ENCODE peak calls at places on chromosomes 6 and 20, in seven cellular contexts. One of them, this sample, is unnamed.

GRCh38 chr20:41307021-41307420 is 10.5 kb downstream of the ZHX3 start:
- DNase-seq in epithelial cell of esophagus: no peak
- DNase-seq in MM.1S: no peak
- DNase-seq in body of pancreas: no peak
- DNase-seq in fibroblast of villous mesenchyme: no peak
- DNase-seq in PC-9: no peak
- DNase-seq in thoracic aorta: no peak
- DNase-seq in this sample: no peak

GRCh38 chr6:42197574-42198362 is 3.0 kb upstream of the GUCA1B start:
- DNase-seq in body of pancreas: no peak
- DNase-seq in MM.1S: no peak
- DNase-seq in epithelial cell of esophagus: peak; percentile 42
- DNase-seq in PC-9: no peak
- DNase-seq in fibroblast of villous mesenchyme: peak; percentile 89
- DNase-seq in thoracic aorta: no peak
- DNase-seq in this sample: no peak

GRCh38 chr6:124903797-124904196 is 58.4 kb upstream of the RNF217 start:
- DNase-seq in fibroblast of villous mesenchyme: no peak
- DNase-seq in MM.1S: no peak
- DNase-seq in PC-9: no peak
- DNase-seq in epithelial cell of esophagus: peak; percentile 9
- DNase-seq in thoracic aorta: no peak
- DNase-seq in body of pancreas: no peak
- DNase-seq in this sample: no peak

GRCh38 chr6:24719125-24719931 is at the start of gene C6orf62:
- DNase-seq in body of pancreas: peak; percentile 37
- DNase-seq in thoracic aorta: no peak
- DNase-seq in PC-9: peak; percentile 45
- DNase-seq in MM.1S: peak; percentile 53
- DNase-seq in fibroblast of villous mesenchyme: peak; percentile 34
- DNase-seq in epithelial cell of esophagus: peak; percentile 75
- DNase-seq in this sample: no peak

GRCh38 chr6:43472515-43472914 is 4.9 kb upstream of the TJAP1 start:
- DNase-seq in body of pancreas: no peak
- DNase-seq in fibroblast of villous mesenchyme: no peak
- DNase-seq in thoracic aorta: no peak
- DNase-seq in PC-9: no peak
- DNase-seq in MM.1S: no peak
- DNase-seq in epithelial cell of esophagus: no peak
- DNase-seq in this sample: no peak

GRCh38 chr6:40721252-40721936 is 134.2 kb upstream of the LRFN2 start:
- DNase-seq in thoracic aorta: no peak
- DNase-seq in MM.1S: no peak
- DNase-seq in epithelial cell of esophagus: no peak
- DNase-seq in fibroblast of villous mesenchyme: no peak
- DNase-seq in body of pancreas: no peak
- DNase-seq in PC-9: no peak
- DNase-seq in this sample: no peak

GRCh38 chr6:118940770-118941169 is 5.8 kb upstream of the MCM9 start:
- DNase-seq in thoracic aorta: no peak
- DNase-seq in epithelial cell of esophagus: no peak
- DNase-seq in body of pancreas: no peak
- DNase-seq in fibroblast of villous mesenchyme: no peak
- DNase-seq in MM.1S: no peak
- DNase-seq in PC-9: no peak
- DNase-seq in this sample: no peak

GRCh38 chr6:84065718-84066290 is 32.2 kb downstream of the MRAP2 start:
- DNase-seq in epithelial cell of esophagus: peak; percentile 97
- DNase-seq in body of pancreas: no peak
- DNase-seq in thoracic aorta: no peak
- DNase-seq in fibroblast of villous mesenchyme: no peak
- DNase-seq in MM.1S: no peak
- DNase-seq in PC-9: no peak
- DNase-seq in this sample: no peak

GRCh38 chr6:137827977-137828815 is 38.9 kb upstream of the TNFAIP3 start:
- DNase-seq in fibroblast of villous mesenchyme: no peak
- DNase-seq in thoracic aorta: no peak
- DNase-seq in MM.1S: peak; percentile 61
- DNase-seq in epithelial cell of esophagus: peak; percentile 92
- DNase-seq in body of pancreas: no peak
- DNase-seq in PC-9: no peak
- DNase-seq in this sample: no peak

GRCh38 chr20:2305946-2306345 is 10.1 kb downstream of the TGM3 start:
- DNase-seq in body of pancreas: no peak
- DNase-seq in epithelial cell of esophagus: peak; percentile 21
- DNase-seq in thoracic aorta: no peak
- DNase-seq in fibroblast of villous mesenchyme: no peak
- DNase-seq in MM.1S: no peak
- DNase-seq in PC-9: peak; percentile 41
- DNase-seq in this sample: peak; percentile 65

GRCh38 chr6:111603648-111604047 is 2.0 kb downstream of the TRAF3IP2 start:
- DNase-seq in body of pancreas: no peak
- DNase-seq in epithelial cell of esophagus: peak; percentile 57
- DNase-seq in MM.1S: no peak
- DNase-seq in thoracic aorta: no peak
- DNase-seq in PC-9: no peak
- DNase-seq in fibroblast of villous mesenchyme: no peak
- DNase-seq in this sample: no peak

GRCh38 chr6:11215773-11216172 is 16.7 kb downstream of the NEDD9 start:
- DNase-seq in body of pancreas: no peak
- DNase-seq in epithelial cell of esophagus: no peak
- DNase-seq in thoracic aorta: no peak
- DNase-seq in PC-9: no peak
- DNase-seq in fibroblast of villous mesenchyme: no peak
- DNase-seq in MM.1S: no peak
- DNase-seq in this sample: no peak

GRCh38 chr6:1670711-1671462 is 61.2 kb downstream of the FOXC1 start:
- DNase-seq in epithelial cell of esophagus: peak; percentile 44
- DNase-seq in thoracic aorta: no peak
- DNase-seq in fibroblast of villous mesenchyme: peak; percentile 37
- DNase-seq in PC-9: peak; percentile 88
- DNase-seq in body of pancreas: no peak
- DNase-seq in MM.1S: no peak
- DNase-seq in this sample: no peak

GRCh38 chr6:67790569-67790968 is 844.5 kb upstream of the ADGRB3 start:
- DNase-seq in body of pancreas: no peak
- DNase-seq in thoracic aorta: no peak
- DNase-seq in MM.1S: no peak
- DNase-seq in PC-9: no peak
- DNase-seq in epithelial cell of esophagus: no peak
- DNase-seq in fibroblast of villous mesenchyme: no peak
- DNase-seq in this sample: no peak

GRCh38 chr6:170091000-170091638 is 199.8 kb downstream of the DLL1 start:
- DNase-seq in thoracic aorta: no peak
- DNase-seq in epithelial cell of esophagus: no peak
- DNase-seq in MM.1S: no peak
- DNase-seq in PC-9: no peak
- DNase-seq in body of pancreas: peak; percentile 5
- DNase-seq in fibroblast of villous mesenchyme: no peak
- DNase-seq in this sample: no peak

GRCh38 chr6:156406688-156407087 is 370.5 kb upstream of the ARID1B start:
- DNase-seq in thoracic aorta: no peak
- DNase-seq in body of pancreas: no peak
- DNase-seq in epithelial cell of esophagus: no peak
- DNase-seq in PC-9: no peak
- DNase-seq in MM.1S: no peak
- DNase-seq in fibroblast of villous mesenchyme: no peak
- DNase-seq in this sample: no peak

GRCh38 chr6:156413156-156413555 is 364.0 kb upstream of the ARID1B start:
- DNase-seq in MM.1S: no peak
- DNase-seq in thoracic aorta: no peak
- DNase-seq in body of pancreas: no peak
- DNase-seq in epithelial cell of esophagus: peak; percentile 28
- DNase-seq in fibroblast of villous mesenchyme: no peak
- DNase-seq in PC-9: no peak
- DNase-seq in this sample: no peak

GRCh38 chr6:156406099-156406498 is 371.1 kb upstream of the ARID1B start:
- DNase-seq in thoracic aorta: no peak
- DNase-seq in MM.1S: no peak
- DNase-seq in body of pancreas: no peak
- DNase-seq in PC-9: no peak
- DNase-seq in fibroblast of villous mesenchyme: no peak
- DNase-seq in epithelial cell of esophagus: no peak
- DNase-seq in this sample: no peak

GRCh38 chr6:156407334-156407733 is 369.8 kb upstream of the ARID1B start:
- DNase-seq in thoracic aorta: no peak
- DNase-seq in body of pancreas: no peak
- DNase-seq in fibroblast of villous mesenchyme: no peak
- DNase-seq in MM.1S: no peak
- DNase-seq in PC-9: no peak
- DNase-seq in epithelial cell of esophagus: no peak
- DNase-seq in this sample: no peak

DNA sequence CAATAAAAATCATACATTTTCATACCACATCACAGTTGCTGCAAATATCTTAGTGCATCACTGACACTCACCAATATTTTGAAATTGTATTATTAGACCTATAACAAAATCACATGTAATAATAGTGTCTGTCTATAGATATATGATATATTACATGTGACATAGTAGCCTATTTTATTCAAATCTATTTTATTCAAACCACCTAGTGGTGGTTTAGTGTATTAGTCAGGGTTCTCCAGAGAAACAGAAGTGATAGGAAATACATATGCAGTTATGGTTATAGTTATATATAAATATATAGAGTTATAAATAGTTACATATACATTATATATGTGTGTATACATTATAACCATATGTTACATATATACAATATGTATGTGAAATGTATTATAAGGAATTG is 366.5 kb upstream of the ARID1B start:
- DNase-seq in PC-9: no peak
- DNase-seq in thoracic aorta: no peak
- DNase-seq in fibroblast of villous mesenchyme: no peak
- DNase-seq in MM.1S: no peak
- DNase-seq in epithelial cell of esophagus: no peak
- DNase-seq in body of pancreas: no peak
- DNase-seq in this sample: no peak
- TF ChIP-seq CTCF in PC-9: no peak
- TF ChIP-seq CTCF in thoracic aorta: no peak
- TF ChIP-seq CTCF in fibroblast of villous mesenchyme: peak; percentile 36
- TF ChIP-seq CTCF in MM.1S: no peak
- TF ChIP-seq CTCF in epithelial cell of esophagus: peak; percentile 8
- TF ChIP-seq CTCF in body of pancreas: no peak
- TF ChIP-seq CTCF in this sample: peak; percentile 3

GRCh38 chr20:13382786-13383185 is 161.7 kb downstream of the ISM1 start:
- DNase-seq in epithelial cell of esophagus: no peak
- DNase-seq in MM.1S: no peak
- DNase-seq in fibroblast of villous mesenchyme: no peak
- DNase-seq in PC-9: no peak
- DNase-seq in body of pancreas: no peak
- DNase-seq in thoracic aorta: no peak
- DNase-seq in this sample: no peak
- H3K4me3 ChIP-seq in epithelial cell of esophagus: no peak overlapping the region
- H3K4me3 ChIP-seq in MM.1S: no peak overlapping the region
- H3K4me3 ChIP-seq in fibroblast of villous mesenchyme: no peak overlapping the region
- H3K4me3 ChIP-seq in PC-9: no peak overlapping the region
- H3K4me3 ChIP-seq in body of pancreas: no peak overlapping the region
- H3K4me3 ChIP-seq in thoracic aorta: no peak overlapping the region
- H3K4me3 ChIP-seq in this sample: no peak overlapping the region

GRCh38 chr6:117916483-117916882 is 9.4 kb downstream of the SLC35F1 start:
- DNase-seq in thoracic aorta: no peak
- DNase-seq in MM.1S: no peak
- DNase-seq in fibroblast of villous mesenchyme: no peak
- DNase-seq in body of pancreas: no peak
- DNase-seq in epithelial cell of esophagus: no peak
- DNase-seq in PC-9: no peak
- DNase-seq in this sample: no peak

GRCh38 chr6:117919775-117920492 is 12.9 kb downstream of the SLC35F1 start:
- DNase-seq in MM.1S: no peak
- DNase-seq in epithelial cell of esophagus: no peak
- DNase-seq in body of pancreas: peak; percentile 28
- DNase-seq in thoracic aorta: no peak
- DNase-seq in PC-9: no peak
- DNase-seq in fibroblast of villous mesenchyme: no peak
- DNase-seq in this sample: no peak

GRCh38 chr6:117917176-117917575 is 10.1 kb downstream of the SLC35F1 start:
- DNase-seq in body of pancreas: no peak
- DNase-seq in PC-9: no peak
- DNase-seq in thoracic aorta: no peak
- DNase-seq in epithelial cell of esophagus: no peak
- DNase-seq in fibroblast of villous mesenchyme: no peak
- DNase-seq in MM.1S: no peak
- DNase-seq in this sample: no peak

GRCh38 chr6:117920493-117920845 is 13.4 kb downstream of the SLC35F1 start:
- DNase-seq in thoracic aorta: no peak
- DNase-seq in MM.1S: no peak
- DNase-seq in epithelial cell of esophagus: no peak
- DNase-seq in body of pancreas: no peak
- DNase-seq in fibroblast of villous mesenchyme: no peak
- DNase-seq in PC-9: no peak
- DNase-seq in this sample: peak; percentile 85

DNA sequence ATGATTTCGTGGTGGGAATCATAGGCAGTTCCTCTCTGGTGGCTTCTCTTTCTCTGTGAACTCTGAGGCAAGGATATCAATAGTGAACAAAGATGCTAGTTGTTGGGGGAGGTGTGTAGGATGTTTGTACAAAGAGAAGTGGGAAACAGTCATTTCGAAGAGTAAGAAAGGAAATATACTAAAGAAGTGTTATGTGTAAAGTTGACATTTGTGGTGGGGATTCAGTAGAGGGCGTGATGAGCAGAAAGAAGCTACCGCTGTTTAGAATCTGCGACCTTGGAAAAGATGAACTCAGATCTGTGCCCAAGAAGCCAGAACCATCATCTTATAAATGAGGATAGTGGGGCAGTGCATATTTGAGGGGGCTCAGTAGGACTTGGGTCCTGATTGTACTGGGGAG is 11.4 kb downstream of the SLC35F1 start:
- DNase-seq in MM.1S: no peak
- DNase-seq in fibroblast of villous mesenchyme: no peak
- DNase-seq in thoracic aorta: no peak
- DNase-seq in body of pancreas: no peak
- DNase-seq in epithelial cell of esophagus: no peak
- DNase-seq in PC-9: no peak
- DNase-seq in this sample: no peak
- TF ChIP-seq CTCF in MM.1S: no peak
- TF ChIP-seq CTCF in fibroblast of villous mesenchyme: no peak
- TF ChIP-seq CTCF in thoracic aorta: no peak
- TF ChIP-seq CTCF in body of pancreas: no peak
- TF ChIP-seq CTCF in epithelial cell of esophagus: no peak
- TF ChIP-seq CTCF in PC-9: no peak
- TF ChIP-seq CTCF in this sample: no peak

GRCh38 chr6:37172991-37173572 is 3.1 kb downstream of the PIM1 start:
- DNase-seq in PC-9: no peak
- DNase-seq in body of pancreas: no peak
- DNase-seq in thoracic aorta: no peak
- DNase-seq in epithelial cell of esophagus: no peak
- DNase-seq in MM.1S: no peak
- DNase-seq in fibroblast of villous mesenchyme: no peak
- DNase-seq in this sample: no peak
- H3K4me3 ChIP-seq in PC-9: peak overlapping the region; percentile 64
- H3K4me3 ChIP-seq in body of pancreas: no peak overlapping the region
- H3K4me3 ChIP-seq in thoracic aorta: peak overlapping the region; percentile 99
- H3K4me3 ChIP-seq in epithelial cell of esophagus: no peak overlapping the region
- H3K4me3 ChIP-seq in MM.1S: peak overlapping the region; percentile 100
- H3K4me3 ChIP-seq in fibroblast of villous mesenchyme: peak overlapping the region; percentile 97
- H3K4me3 ChIP-seq in this sample: no peak overlapping the region

GRCh38 chr20:49353348-49353747 is 75.5 kb upstream of the ZNFX1 start:
- DNase-seq in PC-9: no peak
- DNase-seq in thoracic aorta: no peak
- DNase-seq in fibroblast of villous mesenchyme: no peak
- DNase-seq in body of pancreas: no peak
- DNase-seq in MM.1S: no peak
- DNase-seq in epithelial cell of esophagus: no peak
- DNase-seq in this sample: peak; percentile 1
- TF ChIP-seq CTCF in PC-9: no peak
- TF ChIP-seq CTCF in thoracic aorta: no peak
- TF ChIP-seq CTCF in fibroblast of villous mesenchyme: no peak
- TF ChIP-seq CTCF in body of pancreas: no peak
- TF ChIP-seq CTCF in MM.1S: no peak
- TF ChIP-seq CTCF in epithelial cell of esophagus: no peak
- TF ChIP-seq CTCF in this sample: no peak

This sample was measured in LNCaP clone FGC.